ENCODE peak calls at places on chromosomes 2 and 18, in ten cellular contexts. V, O, D, Q, M, R, K, Z, H and G are unnamed samples.

GRCh38 chr2:75799859-75800258 is 89.1 kb upstream of the GCFC2 start:
- DNase-seq in V (no peak), K (no peak), D (no peak), M (no peak), R (no peak), Z (no peak), H (no peak), O (no peak), Q (no peak), G (no peak)

GRCh38 chr2:102099536-102100293 is 42.8 kb upstream of the IL1R1 start:
- DNase-seq in K (no peak), M (no peak), D (peak), R (no peak), V (no peak), Q (no peak), O (no peak), Z (peak), H (peak), G (no peak)

GRCh38 chr18:70047931-70048603 is 100.4 kb upstream of the CD226 start:
- DNase-seq in Z (no peak), R (no peak), O (no peak), D (peak), H (peak), Q (no peak), M (no peak), V (peak), K (no peak), G (no peak)

GRCh38 chr2:77008925-77009706 is 513.1 kb downstream of the LRRTM4 start:
- DNase-seq in R (no peak), Z (peak), K (no peak), M (no peak), D (peak), H (no peak), V (no peak), O (no peak), Q (no peak), G (no peak)

GRCh38 chr2:174748948-174749347 is 15.3 kb downstream of the CHRNA1 start:
- DNase-seq in K (no peak), H (peak), Q (peak), D (peak), V (peak), Z (peak), R (peak), O (peak), M (peak), G (peak)

GRCh38 chr2:242035858-242036652 is 166.5 kb downstream of the RTP5 start:
- DNase-seq in V (no peak), H (no peak), D (no peak), Q (no peak), K (no peak), Z (no peak), O (no peak), M (no peak), R (peak), G (no peak)

GRCh38 chr2:46690825-46691224 is 211.5 kb downstream of the TMEM247 start:
- DNase-seq in Z (peak), D (peak), H (peak), R (no peak), V (peak), O (no peak), M (no peak), K (no peak), Q (no peak), G (no peak)

GRCh38 chr2:2703127-2703526 is 372.1 kb upstream of the MYT1L start:
- DNase-seq in M (no peak), V (no peak), Z (no peak), D (no peak), H (no peak), K (no peak), R (no peak), O (no peak), Q (no peak), G (no peak)

GRCh38 chr18:5937086-5937485 is 41.8 kb upstream of the TMEM200C start:
- DNase-seq in O (no peak), D (no peak), R (no peak), Z (no peak), Q (no peak), K (no peak), V (no peak), H (no peak), M (no peak), G (no peak)

GRCh38 chr2:56874717-56875116 is 690.9 kb downstream of the CCDC85A start:
- DNase-seq in K (no peak), D (no peak), H (no peak), M (no peak), V (no peak), Q (no peak), R (no peak), O (no peak), Z (no peak), G (no peak)

GRCh38 chr18:11857177-11857887 is 6.1 kb downstream of the CHMP1B start:
- DNase-seq in V (peak), O (no peak), K (peak), Z (peak), Q (no peak), M (no peak), R (peak), D (peak), H (peak), G (peak)

GRCh38 chr2:205716126-205716525 is 33.8 kb downstream of the NRP2 start:
- DNase-seq in M (no peak), Q (no peak), D (no peak), V (no peak), K (no peak), R (peak), O (no peak), Z (no peak), H (no peak), G (peak)

GRCh38 chr2:3743951-3744555 is 40.7 kb downstream of the DCDC2C start:
- DNase-seq in Q (no peak), R (no peak), K (no peak), D (no peak), O (no peak), Z (no peak), H (no peak), V (no peak), M (no peak), G (no peak)

GRCh38 chr2:52473526-52473925 is 1294.1 kb upstream of the CHAC2 start:
- DNase-seq in D (no peak), H (no peak), O (no peak), R (no peak), M (no peak), V (no peak), Q (no peak), K (no peak), Z (no peak), G (no peak)

GRCh38 chr18:11989966-11990380 is 8.7 kb downstream of the IMPA2 start:
- DNase-seq in Q (no peak), H (no peak), V (no peak), K (no peak), R (no peak), O (no peak), D (no peak), M (no peak), Z (peak), G (peak)

GRCh38 chr2:46779447-46779941 is 136.1 kb downstream of the MCFD2 start:
- DNase-seq in D (peak), M (no peak), V (peak), H (no peak), Z (peak), Q (no peak), O (peak), K (no peak), R (no peak), G (no peak)

GRCh38 chr18:29560270-29560669 is 1383.3 kb upstream of the CDH2 start:
- DNase-seq in Q (no peak), O (no peak), H (no peak), M (no peak), V (no peak), D (no peak), R (no peak), K (no peak), Z (no peak), G (no peak)

GRCh38 chr18:77560334-77560970 is 310.8 kb downstream of the GALR1 start:
- DNase-seq in Q (no peak), M (no peak), V (no peak), D (peak), Z (no peak), H (no peak), K (no peak), O (no peak), R (no peak), G (no peak)

GRCh38 chr2:69191672-69192071 is 178.7 kb downstream of the ANTXR1 start:
- DNase-seq in D (no peak), Q (no peak), H (peak), V (peak), Z (no peak), R (no peak), M (no peak), K (no peak), O (no peak), G (no peak)

GRCh38 chr2:27261926-27262298 is 935 bp downstream of the SLC30A3 start:
- DNase-seq in M (no peak), K (no peak), D (no peak), O (no peak), V (no peak), R (no peak), Z (no peak), H (no peak), Q (no peak), G (no peak)

GRCh38 chr2:42850016-42850805 is 57.8 kb upstream of the HAAO start:
- DNase-seq in V (no peak), Z (no peak), R (peak), Q (no peak), M (no peak), K (no peak), D (no peak), H (no peak), O (no peak), G (no peak)

GRCh38 chr18:53752968-53753367 is 471.5 kb downstream of the MBD2 start:
- DNase-seq in M (no peak), H (no peak), K (no peak), Q (no peak), Z (no peak), D (no peak), V (no peak), R (no peak), O (no peak), G (no peak)

GRCh38 chr2:86193901-86194567 is 1.2 kb downstream of the IMMT start:
- DNase-seq in H (no peak), Z (no peak), M (no peak), V (peak), O (no peak), Q (no peak), R (no peak), K (no peak), D (peak), G (no peak)

GRCh38 chr2:60549250-60550150 is 4.0 kb downstream of the BCL11A start:
- DNase-seq in Q (peak), H (peak), M (peak), R (peak), D (peak), O (peak), V (peak), K (no peak), Z (no peak), G (peak)

GRCh38 chr2:144479138-144479537 is 40.8 kb downstream of the ZEB2 start:
- DNase-seq in O (no peak), D (peak), K (no peak), Z (no peak), Q (no peak), H (peak), R (no peak), M (no peak), V (peak), G (no peak)

GRCh38 chr2:205758051-205758450 is 75.8 kb downstream of the NRP2 start:
- DNase-seq in O (no peak), R (no peak), K (no peak), H (peak), Z (peak), M (no peak), D (peak), Q (no peak), V (peak), G (no peak)

GRCh38 chr2:47017541-47017940 is 101.9 kb upstream of the MCFD2 start:
- DNase-seq in O (no peak), M (no peak), H (no peak), R (no peak), Q (no peak), Z (no peak), V (no peak), D (no peak), K (no peak), G (no peak)

GRCh38 chr18:45841765-45842442 is 16.4 kb downstream of the SIGLEC15 start:
- DNase-seq in D (no peak), Q (no peak), R (no peak), V (no peak), Z (no peak), M (no peak), K (no peak), O (no peak), H (no peak), G (no peak)

GRCh38 chr2:151946856-151947523 is 118.8 kb upstream of the ARL5A start:
- DNase-seq in K (no peak), D (peak), V (peak), Z (no peak), O (peak), M (peak), Q (no peak), R (peak), H (no peak), G (peak)

GRCh38 chr2:154696771-154697170 is 1.7 kb upstream of the KCNJ3 start:
- DNase-seq in Q (no peak), D (no peak), Z (no peak), M (no peak), H (no peak), V (no peak), O (no peak), K (no peak), R (peak), G (no peak)

GRCh38 chr2:223549215-223549614 is 52.9 kb downstream of the SCG2 start:
- DNase-seq in H (peak), M (no peak), Z (peak), O (no peak), D (peak), Q (no peak), V (peak), R (no peak), K (no peak), G (no peak)

GRCh38 chr2:100606740-100607343 is 44.0 kb downstream of the PDCL3 start:
- DNase-seq in V (peak), D (peak), Q (peak), H (peak), R (peak), K (no peak), Z (peak), O (no peak), M (peak), G (peak)

GRCh38 chr2:239584986-239585385 is 184.2 kb upstream of the HDAC4 start:
- DNase-seq in Q (no peak), V (no peak), D (no peak), H (no peak), K (no peak), Z (no peak), O (no peak), M (no peak), R (no peak), G (no peak)

GRCh38 chr18:63788447-63789096 is 13.4 kb downstream of the SERPINB7 start:
- DNase-seq in Z (peak), Q (peak), O (no peak), V (peak), D (peak), M (no peak), H (peak), R (no peak), K (no peak), G (peak)

GRCh38 chr2:191746306-191746705 is 68.4 kb downstream of the NABP1 start:
- DNase-seq in V (peak), K (no peak), R (no peak), H (peak), M (no peak), D (peak), O (no peak), Q (no peak), Z (no peak), G (no peak)

GRCh38 chr18:5142859-5143258 is 54.2 kb downstream of the AKAIN1 start:
- DNase-seq in H (no peak), M (no peak), Q (no peak), R (no peak), K (no peak), V (no peak), D (no peak), Z (no peak), O (no peak), G (no peak)

GRCh38 chr18:49859006-49859359 is 45.6 kb upstream of the ACAA2 start:
- DNase-seq in M (no peak), Q (no peak), R (peak), V (no peak), O (no peak), Z (no peak), H (no peak), K (no peak), D (no peak), G (no peak)